ENCODE peak calls at places on chromosome 20, in four cellular contexts. M is fibroblast of villous mesenchyme, H is GM13976, Z is OCI-LY7. K is an unnamed sample.

GRCh38 chr20:4328541-4328940 is 313.2 kb upstream of the RNF24 start:
- DNase-seq in M (no peak), H (no peak), Z (no peak), K (no peak)

GRCh38 chr20:15673206-15673605 is 900.0 kb downstream of the KIF16B start:
- DNase-seq in M (peak; percentile 57), H (no peak), Z (no peak), K (no peak)

GRCh38 chr20:62557425-62557824 is 81.6 kb upstream of the GATA5 start:
- DNase-seq in M (no peak), H (no peak), Z (no peak), K (no peak)

GRCh38 chr20:62437985-62438384 is 10.6 kb upstream of the RBBP8NL start:
- DNase-seq in M (peak; percentile 2), H (no peak), Z (no peak), K (no peak)

GRCh38 chr20:19875746-19876145 is 117.7 kb downstream of the RIN2 start:
- DNase-seq in M (no peak), H (no peak), Z (no peak), K (no peak)

GRCh38 chr20:5222919-5223634 is 93.7 kb downstream of the PROKR2 start:
- DNase-seq in M (peak; percentile 67), H (peak; percentile 75), Z (peak; percentile 70), K (peak; percentile 72)

GRCh38 chr20:61330441-61330840 is 78.4 kb downstream of the CDH4 start:
- DNase-seq in M (no peak), H (no peak), Z (no peak), K (no peak)

GRCh38 chr20:62523473-62524203 is 47.8 kb upstream of the GATA5 start:
- DNase-seq in M (no peak), H (peak; percentile 77), Z (no peak), K (peak; percentile 76)

GRCh38 chr20:41135187-41135887 is 2.0 kb upstream of the PLCG1 start:
- DNase-seq in M (no peak), H (peak; percentile 67), Z (peak; percentile 75), K (peak; percentile 66)

GRCh38 chr20:528923-529594 is 14.5 kb downstream of the CSNK2A1 start:
- DNase-seq in M (peak; percentile 80), H (no peak), Z (no peak), K (no peak)

GRCh38 chr20:54479138-54479906 is 3.9 kb downstream of the DOK5 start:
- DNase-seq in M (no peak), H (no peak), Z (no peak), K (no peak)

GRCh38 chr20:5719861-5720401 is 30.3 kb upstream of the SHLD1 start:
- DNase-seq in M (no peak), H (no peak), Z (no peak), K (no peak)

GRCh38 chr20:49287555-49288249 is 9.8 kb upstream of the ZNFX1 start:
- DNase-seq in M (peak; percentile 49), H (no peak), Z (no peak), K (no peak)

GRCh38 chr20:1368448-1369199 is 24.2 kb downstream of the FKBP1A start:
- DNase-seq in M (peak; percentile 69), H (no peak), Z (no peak), K (no peak)

GRCh38 chr20:1326031-1326930 is 2.7 kb downstream of the SDCBP2 start:
- DNase-seq in M (peak; percentile 73), H (no peak), Z (no peak), K (no peak)

DNA sequence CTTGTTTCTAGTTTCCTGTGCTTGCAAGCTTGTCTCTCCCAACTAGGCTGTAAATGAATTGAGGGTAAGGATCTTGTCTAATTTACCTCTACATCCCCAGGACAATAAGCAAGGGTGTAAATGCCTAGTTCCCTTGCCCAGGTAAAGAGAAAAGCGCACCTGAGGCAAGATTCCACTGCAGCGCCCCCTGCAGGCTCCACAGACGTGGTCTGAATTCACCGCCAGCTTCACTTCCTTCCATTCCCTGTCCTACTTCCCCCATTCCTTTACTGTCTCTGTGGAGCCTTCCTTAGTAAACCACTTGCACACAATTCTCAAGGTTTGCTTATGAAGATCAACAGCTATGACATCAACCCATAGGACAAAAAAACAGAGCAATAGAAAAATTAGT is 42.3 kb downstream of the ANKEF1 start:
- DNase-seq in M (no peak), H (no peak), Z (no peak), K (no peak)
- TF ChIP-seq CTCF in M (peak; percentile 23), H (peak; percentile 35), Z (peak; percentile 71), K (no peak)

DNA sequence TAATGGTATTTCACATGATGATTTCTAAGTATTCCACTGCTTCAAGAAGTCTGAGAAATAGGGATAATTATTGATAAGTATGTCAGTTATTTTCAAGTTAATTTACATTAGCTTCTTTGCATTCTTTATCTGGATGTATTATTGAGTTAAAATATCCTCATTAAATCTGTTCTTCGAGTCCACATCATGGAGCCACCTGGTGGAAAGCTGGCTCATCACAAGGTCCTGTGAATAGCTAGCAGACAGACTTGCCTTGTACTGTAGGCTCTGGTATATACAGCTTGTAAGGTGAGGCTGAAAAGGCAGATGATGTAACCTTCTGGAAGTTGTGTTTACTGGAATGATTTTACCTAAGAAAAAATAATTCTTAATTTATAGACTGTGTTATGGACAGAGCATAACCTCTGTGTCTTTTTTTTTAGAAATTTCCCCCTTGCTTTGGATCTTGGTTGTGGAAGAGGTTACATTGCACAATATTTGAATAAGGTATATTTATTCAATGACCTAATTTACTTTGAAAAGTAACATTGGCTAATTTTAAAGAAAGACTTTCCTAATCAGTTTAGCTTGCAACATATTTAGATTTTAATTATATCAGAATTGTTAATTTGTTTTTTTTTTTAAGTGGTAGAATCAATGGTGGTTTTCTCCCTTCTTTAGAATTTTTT is 3.5 kb downstream of the NDUFAF5 start:
- DNase-seq in M (peak; percentile 70), H (peak; percentile 52), Z (peak; percentile 67), K (peak; percentile 51)
- TF ChIP-seq CTCF in M (peak; percentile 66), H (peak; percentile 56), Z (peak; percentile 86), K (peak; percentile 52)

GRCh38 chr20:39103732-39104131 is 141.6 kb downstream of the DHX35 start:
- DNase-seq in M (no peak), H (no peak), Z (no peak), K (no peak)
- TF ChIP-seq CTCF in M (peak; percentile 7), H (no peak), Z (no peak), K (no peak)

DNA sequence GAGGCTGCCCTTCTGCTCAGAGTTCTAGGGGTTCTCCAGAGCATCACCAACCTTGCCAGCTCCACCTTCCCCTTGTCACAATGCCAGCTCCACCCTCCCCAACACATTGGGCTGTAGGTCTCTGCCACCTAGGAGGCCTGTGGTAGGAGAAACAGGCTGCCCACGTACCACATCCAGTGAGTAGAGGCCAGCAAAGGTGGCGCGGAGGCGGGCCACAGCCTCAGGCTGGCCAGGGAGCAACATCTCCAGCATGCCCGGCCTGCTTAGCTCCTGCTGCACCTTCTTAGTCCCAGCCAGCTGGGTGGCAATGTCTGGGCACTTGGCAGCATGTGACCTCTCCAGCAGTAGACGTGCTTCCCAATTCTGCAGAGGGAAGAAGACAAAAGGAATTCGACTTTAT is 23.8 kb downstream of the GSS start:
- DNase-seq in M (no peak), H (no peak), Z (no peak), K (no peak)
- TF ChIP-seq CTCF in M (no peak), H (no peak), Z (no peak), K (no peak)

GRCh38 chr20:57412347-57413029 is 21.3 kb downstream of the RBM38 start:
- DNase-seq in M (no peak), H (no peak), Z (no peak), K (no peak)
- TF ChIP-seq CTCF in M (no peak), H (no peak), Z (no peak), K (no peak)